ENCODE peak calls at places on chromosomes 16 and 17, in eight cellular contexts. M, G, C, N, V, K, J and D are unnamed samples.

GRCh38 chr17:8300629-8301242 is 5.5 kb upstream of the SLC25A35 start:
- DNase-seq in M (peak), G (peak), C (peak), N (peak), V (peak), K (peak), J (peak), D (no peak)

GRCh38 chr17:46772013-46772878 is 46.2 kb downstream of the WNT3 start:
- DNase-seq in M (peak), G (peak), C (no peak), N (no peak), V (peak), K (no peak), J (no peak), D (no peak)

GRCh38 chr16:64253114-64253513 is 868.7 kb downstream of the CDH11 start:
- DNase-seq in M (no peak), G (no peak), C (no peak), N (no peak), V (no peak), K (no peak), J (no peak), D (no peak)

GRCh38 chr17:40818733-40819527 is 3.5 kb downstream of the KRT10 start:
- DNase-seq in M (peak), G (peak), C (peak), N (peak), V (peak), K (no peak), J (peak), D (peak)

GRCh38 chr16:59202463-59202862 is 468.3 kb upstream of the GOT2 start:
- DNase-seq in M (no peak), G (no peak), C (no peak), N (no peak), V (no peak), K (no peak), J (no peak), D (no peak)

GRCh38 chr17:81491761-81492160 is 20.8 kb downstream of the ACTG1 start:
- DNase-seq in M (no peak), G (no peak), C (no peak), N (no peak), V (no peak), K (no peak), J (no peak), D (no peak)

GRCh38 chr16:83689385-83689831 is 118.4 kb upstream of the HSBP1 start:
- DNase-seq in M (no peak), G (peak), C (no peak), N (peak), V (peak), K (peak), J (no peak), D (no peak)

GRCh38 chr17:39929657-39930407 is 2.3 kb downstream of the LRRC3C start:
- DNase-seq in M (no peak), G (peak), C (no peak), N (peak), V (no peak), K (peak), J (no peak), D (no peak)